ENCODE peak calls at places on chromosomes 12 and 14, in eight cellular contexts. One of them, this sample, is unnamed.

GRCh38 chr12:3355378-3355900 is 135.6 kb upstream of the PRMT8 start:
- DNase-seq in NCI-H2081: no peak
- DNase-seq in dermis microvascular lymphatic vessel endothelial cell: no peak
- DNase-seq in GM12892: no peak
- DNase-seq in HuH-7: no peak
- DNase-seq in stimulated activated CD8-positive, alpha-beta memory T cell treated with anti-CD3 and anti-CD28 coated beads, Interleukin-7, amount 100 ng/mL, for 1 hour: no peak
- DNase-seq in Calu3: no peak
- DNase-seq in left ventricle myocardium inferior: no peak
- DNase-seq in this sample: no peak

GRCh38 chr12:11555195-11555594 is 94.3 kb upstream of the ETV6 start:
- DNase-seq in NCI-H2081: no peak
- DNase-seq in dermis microvascular lymphatic vessel endothelial cell: no peak
- DNase-seq in GM12892: no peak
- DNase-seq in HuH-7: no peak
- DNase-seq in stimulated activated CD8-positive, alpha-beta memory T cell treated with anti-CD3 and anti-CD28 coated beads, Interleukin-7, amount 100 ng/mL, for 1 hour: no peak
- DNase-seq in Calu3: no peak
- DNase-seq in left ventricle myocardium inferior: no peak
- DNase-seq in this sample: no peak

GRCh38 chr14:79016828-79017505 is 846.8 kb downstream of the NRXN3 start:
- DNase-seq in NCI-H2081: no peak
- DNase-seq in dermis microvascular lymphatic vessel endothelial cell: no peak
- DNase-seq in GM12892: no peak
- DNase-seq in HuH-7: no peak
- DNase-seq in stimulated activated CD8-positive, alpha-beta memory T cell treated with anti-CD3 and anti-CD28 coated beads, Interleukin-7, amount 100 ng/mL, for 1 hour: no peak
- DNase-seq in Calu3: no peak
- DNase-seq in left ventricle myocardium inferior: no peak
- DNase-seq in this sample: no peak

GRCh38 chr14:91595736-91596135 is 85.6 kb upstream of the PPP4R3A start:
- DNase-seq in NCI-H2081: no peak
- DNase-seq in dermis microvascular lymphatic vessel endothelial cell: no peak
- DNase-seq in GM12892: no peak
- DNase-seq in HuH-7: no peak
- DNase-seq in stimulated activated CD8-positive, alpha-beta memory T cell treated with anti-CD3 and anti-CD28 coated beads, Interleukin-7, amount 100 ng/mL, for 1 hour: no peak
- DNase-seq in Calu3: no peak
- DNase-seq in left ventricle myocardium inferior: no peak
- DNase-seq in this sample: no peak

GRCh38 chr14:38143651-38144505 is 63.8 kb upstream of the SSTR1 start:
- DNase-seq in NCI-H2081: peak
- DNase-seq in dermis microvascular lymphatic vessel endothelial cell: no peak
- DNase-seq in GM12892: no peak
- DNase-seq in HuH-7: no peak
- DNase-seq in stimulated activated CD8-positive, alpha-beta memory T cell treated with anti-CD3 and anti-CD28 coated beads, Interleukin-7, amount 100 ng/mL, for 1 hour: no peak
- DNase-seq in Calu3: no peak
- DNase-seq in left ventricle myocardium inferior: no peak
- DNase-seq in this sample: no peak

GRCh38 chr12:112970391-112970790 is 7.9 kb upstream of the OAS2 start:
- DNase-seq in NCI-H2081: no peak
- DNase-seq in dermis microvascular lymphatic vessel endothelial cell: no peak
- DNase-seq in GM12892: no peak
- DNase-seq in HuH-7: no peak
- DNase-seq in stimulated activated CD8-positive, alpha-beta memory T cell treated with anti-CD3 and anti-CD28 coated beads, Interleukin-7, amount 100 ng/mL, for 1 hour: no peak
- DNase-seq in Calu3: no peak
- DNase-seq in left ventricle myocardium inferior: no peak
- DNase-seq in this sample: no peak

GRCh38 chr12:121719926-121720414 is 7.4 kb downstream of the TMEM120B start:
- DNase-seq in NCI-H2081: no peak
- DNase-seq in dermis microvascular lymphatic vessel endothelial cell: no peak
- DNase-seq in GM12892: no peak
- DNase-seq in HuH-7: no peak
- DNase-seq in stimulated activated CD8-positive, alpha-beta memory T cell treated with anti-CD3 and anti-CD28 coated beads, Interleukin-7, amount 100 ng/mL, for 1 hour: no peak
- DNase-seq in Calu3: no peak
- DNase-seq in left ventricle myocardium inferior: no peak
- DNase-seq in this sample: no peak

GRCh38 chr14:26204954-26205479 is 392.8 kb downstream of the NOVA1 start:
- DNase-seq in NCI-H2081: peak
- DNase-seq in dermis microvascular lymphatic vessel endothelial cell: no peak
- DNase-seq in GM12892: no peak
- DNase-seq in HuH-7: no peak
- DNase-seq in stimulated activated CD8-positive, alpha-beta memory T cell treated with anti-CD3 and anti-CD28 coated beads, Interleukin-7, amount 100 ng/mL, for 1 hour: no peak
- DNase-seq in Calu3: no peak
- DNase-seq in left ventricle myocardium inferior: peak
- DNase-seq in this sample: no peak

GRCh38 chr14:73814158-73814557 is 37.5 kb upstream of the PTGR2 start:
- DNase-seq in NCI-H2081: no peak
- DNase-seq in dermis microvascular lymphatic vessel endothelial cell: no peak
- DNase-seq in GM12892: no peak
- DNase-seq in HuH-7: no peak
- DNase-seq in stimulated activated CD8-positive, alpha-beta memory T cell treated with anti-CD3 and anti-CD28 coated beads, Interleukin-7, amount 100 ng/mL, for 1 hour: no peak
- DNase-seq in Calu3: no peak
- DNase-seq in left ventricle myocardium inferior: no peak
- DNase-seq in this sample: no peak

GRCh38 chr12:42448841-42449240 is 122.9 kb downstream of the PPHLN1 start:
- DNase-seq in NCI-H2081: no peak
- DNase-seq in dermis microvascular lymphatic vessel endothelial cell: no peak
- DNase-seq in GM12892: no peak
- DNase-seq in HuH-7: no peak
- DNase-seq in stimulated activated CD8-positive, alpha-beta memory T cell treated with anti-CD3 and anti-CD28 coated beads, Interleukin-7, amount 100 ng/mL, for 1 hour: no peak
- DNase-seq in Calu3: no peak
- DNase-seq in left ventricle myocardium inferior: no peak
- DNase-seq in this sample: no peak

GRCh38 chr14:76245097-76245496 is 93.4 kb downstream of the GPATCH2L start:
- DNase-seq in NCI-H2081: no peak
- DNase-seq in dermis microvascular lymphatic vessel endothelial cell: no peak
- DNase-seq in GM12892: no peak
- DNase-seq in HuH-7: no peak
- DNase-seq in stimulated activated CD8-positive, alpha-beta memory T cell treated with anti-CD3 and anti-CD28 coated beads, Interleukin-7, amount 100 ng/mL, for 1 hour: no peak
- DNase-seq in Calu3: no peak
- DNase-seq in left ventricle myocardium inferior: no peak
- DNase-seq in this sample: no peak

GRCh38 chr14:23454445-23454856 is 15.1 kb upstream of the NGDN start:
- DNase-seq in NCI-H2081: no peak
- DNase-seq in dermis microvascular lymphatic vessel endothelial cell: no peak
- DNase-seq in GM12892: no peak
- DNase-seq in HuH-7: no peak
- DNase-seq in stimulated activated CD8-positive, alpha-beta memory T cell treated with anti-CD3 and anti-CD28 coated beads, Interleukin-7, amount 100 ng/mL, for 1 hour: no peak
- DNase-seq in Calu3: no peak
- DNase-seq in left ventricle myocardium inferior: no peak
- DNase-seq in this sample: no peak

GRCh38 chr12:107327783-107328182 is 234.4 kb upstream of the CRY1 start:
- DNase-seq in NCI-H2081: no peak
- DNase-seq in dermis microvascular lymphatic vessel endothelial cell: no peak
- DNase-seq in GM12892: no peak
- DNase-seq in HuH-7: no peak
- DNase-seq in stimulated activated CD8-positive, alpha-beta memory T cell treated with anti-CD3 and anti-CD28 coated beads, Interleukin-7, amount 100 ng/mL, for 1 hour: no peak
- DNase-seq in Calu3: no peak
- DNase-seq in left ventricle myocardium inferior: no peak
- DNase-seq in this sample: no peak

GRCh38 chr12:132535046-132535445 is 45.1 kb downstream of the FBRSL1 start:
- DNase-seq in NCI-H2081: no peak
- DNase-seq in dermis microvascular lymphatic vessel endothelial cell: no peak
- DNase-seq in GM12892: no peak
- DNase-seq in HuH-7: no peak
- DNase-seq in stimulated activated CD8-positive, alpha-beta memory T cell treated with anti-CD3 and anti-CD28 coated beads, Interleukin-7, amount 100 ng/mL, for 1 hour: no peak
- DNase-seq in Calu3: no peak
- DNase-seq in left ventricle myocardium inferior: no peak
- DNase-seq in this sample: no peak

GRCh38 chr12:41514050-41514449 is 325.9 kb downstream of the PDZRN4 start:
- DNase-seq in NCI-H2081: no peak
- DNase-seq in dermis microvascular lymphatic vessel endothelial cell: no peak
- DNase-seq in GM12892: no peak
- DNase-seq in HuH-7: no peak
- DNase-seq in stimulated activated CD8-positive, alpha-beta memory T cell treated with anti-CD3 and anti-CD28 coated beads, Interleukin-7, amount 100 ng/mL, for 1 hour: no peak
- DNase-seq in Calu3: no peak
- DNase-seq in left ventricle myocardium inferior: no peak
- DNase-seq in this sample: no peak

GRCh38 chr14:26444745-26445144 is 153.1 kb downstream of the NOVA1 start:
- DNase-seq in NCI-H2081: no peak
- DNase-seq in dermis microvascular lymphatic vessel endothelial cell: no peak
- DNase-seq in GM12892: no peak
- DNase-seq in HuH-7: no peak
- DNase-seq in stimulated activated CD8-positive, alpha-beta memory T cell treated with anti-CD3 and anti-CD28 coated beads, Interleukin-7, amount 100 ng/mL, for 1 hour: no peak
- DNase-seq in Calu3: no peak
- DNase-seq in left ventricle myocardium inferior: no peak
- DNase-seq in this sample: no peak

GRCh38 chr14:49770212-49770817 is 2.4 kb downstream of the KLHDC2 start:
- DNase-seq in NCI-H2081: no peak
- DNase-seq in dermis microvascular lymphatic vessel endothelial cell: no peak
- DNase-seq in GM12892: no peak
- DNase-seq in HuH-7: peak
- DNase-seq in stimulated activated CD8-positive, alpha-beta memory T cell treated with anti-CD3 and anti-CD28 coated beads, Interleukin-7, amount 100 ng/mL, for 1 hour: no peak
- DNase-seq in Calu3: peak
- DNase-seq in left ventricle myocardium inferior: no peak
- DNase-seq in this sample: no peak

GRCh38 chr12:85820117-85820516 is 16.1 kb downstream of the RASSF9 start:
- DNase-seq in NCI-H2081: no peak
- DNase-seq in dermis microvascular lymphatic vessel endothelial cell: no peak
- DNase-seq in GM12892: no peak
- DNase-seq in HuH-7: no peak
- DNase-seq in stimulated activated CD8-positive, alpha-beta memory T cell treated with anti-CD3 and anti-CD28 coated beads, Interleukin-7, amount 100 ng/mL, for 1 hour: no peak
- DNase-seq in Calu3: no peak
- DNase-seq in left ventricle myocardium inferior: no peak
- DNase-seq in this sample: no peak